ENCODE peak calls at places on chromosomes 7 and 10, in four cellular contexts. J is colonic mucosa, T is AG04450, W is heart left ventricle. H is an unnamed sample.

GRCh38 chr7:69608878-69609277 is 10.6 kb downstream of the AUTS2 start:
- DNase-seq in J (no peak), T (no peak), W (no peak), H (no peak)

GRCh38 chr7:49775065-49775948 is 1.9 kb downstream of the VWC2 start:
- DNase-seq in J (no peak), T (no peak), W (peak; percentile 69), H (no peak)

GRCh38 chr7:134029-134428 is 58.3 kb upstream of the FAM20C start:
- DNase-seq in J (no peak), T (no peak), W (no peak), H (no peak)

GRCh38 chr7:156466955-156467625 is 173.5 kb upstream of the RNF32 start:
- DNase-seq in J (no peak), T (no peak), W (no peak), H (no peak)

GRCh38 chr7:79692015-79692414 is 238.5 kb upstream of the MAGI2 start:
- DNase-seq in J (no peak), T (peak; percentile 51), W (no peak), H (no peak)

GRCh38 chr7:4683884-4684565 is 1.9 kb downstream of the FOXK1 start:
- DNase-seq in J (peak; percentile 72), T (no peak), W (peak; percentile 81), H (peak; percentile 42)

GRCh38 chr7:30543815-30544525 is 39.3 kb upstream of the GGCT start:
- DNase-seq in J (no peak), T (no peak), W (no peak), H (no peak)

GRCh38 chr7:73715648-73716317 is 3.7 kb downstream of the STX1A start:
- DNase-seq in J (no peak), T (peak; percentile 82), W (peak; percentile 26), H (peak; percentile 44)

GRCh38 chr7:41742619-41743018 is 39.7 kb upstream of the INHBA start:
- DNase-seq in J (no peak), T (no peak), W (no peak), H (no peak)

GRCh38 chr10:94803307-94803706 is 40.8 kb downstream of the CYP2C19 start:
- DNase-seq in J (no peak), T (no peak), W (no peak), H (no peak)

GRCh38 chr7:155972247-155972646 is 160.0 kb upstream of the SHH start:
- DNase-seq in J (no peak), T (no peak), W (no peak), H (no peak)

GRCh38 chr10:133526957-133527588 is at the start of gene CYP2E1:
- DNase-seq in J (no peak), T (no peak), W (no peak), H (no peak)

GRCh38 chr10:87589653-87590052 is 70.0 kb upstream of the PAPSS2 start:
- DNase-seq in J (no peak), T (peak; percentile 16), W (no peak), H (no peak)

GRCh38 chr7:146112755-146113154 is 3.8 kb upstream of the CNTNAP2 start:
- DNase-seq in J (no peak), T (no peak), W (no peak), H (no peak)

GRCh38 chr7:24705481-24705954 is 51.7 kb downstream of the GSDME start:
- DNase-seq in J (no peak), T (no peak), W (no peak), H (no peak)

GRCh38 chr10:45008524-45009161 is 7.9 kb downstream of the ZNF22 start:
- DNase-seq in J (peak; percentile 50), T (peak; percentile 61), W (no peak), H (peak; percentile 76)

GRCh38 chr10:11522821-11523245 is 88.6 kb downstream of the USP6NL start:
- DNase-seq in J (peak; percentile 62), T (no peak), W (no peak), H (no peak)

GRCh38 chr10:110357252-110357780 is 52.6 kb upstream of the SMNDC1 start:
- DNase-seq in J (no peak), T (peak; percentile 97), W (no peak), H (no peak)

GRCh38 chr10:101331960-101332359 is 22.0 kb upstream of the BTRC start:
- DNase-seq in J (no peak), T (no peak), W (no peak), H (no peak)

GRCh38 chr10:74822583-74823089 is 3.8 kb upstream of the KAT6B start:
- DNase-seq in J (no peak), T (no peak), W (no peak), H (no peak)

GRCh38 chr7:116194115-116194514 is 16.2 kb upstream of the TES start:
- DNase-seq in J (no peak), T (no peak), W (no peak), H (no peak)

GRCh38 chr10:102113956-102114857 is 6.0 kb downstream of the LDB1 start:
- DNase-seq in J (peak; percentile 40), T (no peak), W (peak; percentile 73), H (peak; percentile 26)

GRCh38 chr7:20301311-20301939 is 29.3 kb upstream of the ITGB8 start:
- DNase-seq in J (no peak), T (no peak), W (no peak), H (no peak)

GRCh38 chr10:126094537-126094936 is 198.2 kb downstream of the FANK1 start:
- DNase-seq in J (no peak), T (no peak), W (no peak), H (no peak)

GRCh38 chr7:12834782-12835181 is 147.3 kb downstream of the ARL4A start:
- DNase-seq in J (no peak), T (no peak), W (no peak), H (no peak)

GRCh38 chr7:55066938-55067337 is 48.1 kb downstream of the EGFR start:
- DNase-seq in J (no peak), T (no peak), W (no peak), H (no peak)

GRCh38 chr7:55066479-55066878 is 47.7 kb downstream of the EGFR start:
- DNase-seq in J (no peak), T (no peak), W (no peak), H (no peak)

GRCh38 chr7:55063633-55064032 is 44.8 kb downstream of the EGFR start:
- DNase-seq in J (no peak), T (no peak), W (no peak), H (no peak)

GRCh38 chr7:55065079-55065478 is 46.3 kb downstream of the EGFR start:
- DNase-seq in J (no peak), T (peak; percentile 93), W (no peak), H (peak; percentile 50)

GRCh38 chr7:55065511-55066229 is 46.9 kb downstream of the EGFR start:
- DNase-seq in J (no peak), T (peak; percentile 79), W (no peak), H (no peak)
- TF ChIP-seq CTCF in J (no peak), T (peak; percentile 24), W (no peak), H (no peak)

GRCh38 chr7:100176096-100176835 is 915 bp downstream of the GPC2 start:
- DNase-seq in J (no peak), T (no peak), W (no peak), H (no peak)
- H3K4me3 ChIP-seq in J (no peak overlapping the region), T (peak overlapping the region; percentile 92), W (no peak overlapping the region), H (no peak overlapping the region)

DNA sequence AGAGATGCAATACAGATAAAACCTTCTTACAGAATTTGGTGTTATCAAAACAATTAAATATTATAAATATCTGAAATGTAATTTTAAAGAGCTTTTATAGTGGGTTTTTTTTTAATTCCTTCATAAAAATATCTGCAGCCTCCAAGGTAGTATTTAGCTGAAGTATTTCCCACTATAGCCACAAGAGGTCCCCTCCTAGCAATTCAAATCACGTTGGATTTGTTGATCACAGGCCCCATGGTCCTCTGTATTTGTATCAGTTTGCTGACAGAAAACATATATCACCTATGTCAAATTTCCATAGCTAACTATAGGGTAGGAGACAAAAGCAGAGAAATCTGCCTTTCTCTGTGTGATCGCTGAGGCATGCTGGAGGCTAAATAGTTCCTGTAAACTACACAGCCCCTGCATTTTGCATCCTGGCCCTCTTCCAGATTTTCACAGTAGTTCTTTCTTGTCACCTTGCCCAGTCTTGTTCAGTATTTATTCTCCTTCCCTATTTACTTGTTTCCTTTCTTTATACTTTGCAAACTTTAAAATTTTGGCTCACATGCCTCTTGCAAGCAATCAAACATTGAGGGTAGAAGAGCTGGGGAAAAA is 1.8 kb upstream of the CTNNA3 start:
- DNase-seq in J (peak; percentile 19), T (peak; percentile 20), W (no peak), H (peak; percentile 17)
- TF ChIP-seq CTCF in J (peak; percentile 78), T (peak; percentile 78), W (peak; percentile 77), H (peak; percentile 22)

GRCh38 chr7:129169171-129169643 is 19.2 kb upstream of the SMO start:
- DNase-seq in J (peak; percentile 66), T (no peak), W (peak; percentile 82), H (peak; percentile 28)
- H3K4me3 ChIP-seq in J (peak overlapping the region; percentile 42), T (peak overlapping the region; percentile 57), W (peak overlapping the region; percentile 61), H (no peak overlapping the region)